ENCODE peak calls at places on chromosomes 11 and 22, in four cellular contexts. W is kidney, H is right lobe of liver, B is uterus. M is an unnamed sample.

GRCh38 chr11:118527109-118527508 is at the start of gene TTC36:
- DNase-seq in W (no peak), H (peak; percentile 94), B (no peak), M (no peak)

GRCh38 chr11:31720666-31721199 is 90.4 kb downstream of the PAX6 start:
- DNase-seq in W (no peak), H (no peak), B (no peak), M (no peak)

GRCh38 chr11:129973809-129974208 is 28.8 kb downstream of the PRDM10 start:
- DNase-seq in W (peak; percentile 87), H (no peak), B (no peak), M (peak; percentile 25)

GRCh38 chr22:29208879-29209623 is 3.4 kb downstream of the EMID1 start:
- DNase-seq in W (no peak), H (no peak), B (no peak), M (no peak)

GRCh38 chr11:69284081-69284511 is 9.9 kb upstream of the MYEOV start:
- DNase-seq in W (peak; percentile 40), H (no peak), B (no peak), M (no peak)

GRCh38 chr11:117859713-117860112 is 16.7 kb downstream of the FXYD6 start:
- DNase-seq in W (no peak), H (no peak), B (peak; percentile 12), M (no peak)

GRCh38 chr11:41895106-41895505 is 435.7 kb upstream of the LRRC4C start:
- DNase-seq in W (no peak), H (no peak), B (no peak), M (no peak)

GRCh38 chr22:49971232-49972162 is 10.9 kb downstream of the PIM3 start:
- DNase-seq in W (peak; percentile 95), H (peak; percentile 97), B (peak; percentile 88), M (peak; percentile 70)

GRCh38 chr11:134024420-134025085 is 44.3 kb upstream of the JAM3 start:
- DNase-seq in W (no peak), H (no peak), B (no peak), M (no peak)

GRCh38 chr11:124627546-124627945 is 4.9 kb downstream of the TBRG1 start:
- DNase-seq in W (no peak), H (no peak), B (no peak), M (no peak)

GRCh38 chr11:13260196-13260962 is 17.2 kb upstream of the BMAL1 start:
- DNase-seq in W (no peak), H (no peak), B (no peak), M (no peak)

GRCh38 chr11:58503361-58503856 is 4.5 kb downstream of the OR5B21 start:
- DNase-seq in W (no peak), H (no peak), B (no peak), M (no peak)

GRCh38 chr22:48393041-48393370 is 1434.7 kb downstream of the BRD1 start:
- DNase-seq in W (no peak), H (no peak), B (no peak), M (no peak)

GRCh38 chr11:122797651-122798050 is 40.6 kb upstream of the CRTAM start:
- DNase-seq in W (no peak), H (no peak), B (no peak), M (no peak)

GRCh38 chr11:120832609-120833221 is 191.2 kb upstream of the TBCEL start:
- DNase-seq in W (no peak), H (no peak), B (no peak), M (no peak)

GRCh38 chr11:61922539-61922938 is 5.2 kb upstream of the RAB3IL1 start:
- DNase-seq in W (no peak), H (no peak), B (peak; percentile 97), M (peak; percentile 89)

GRCh38 chr11:33438311-33438710 is 181.1 kb downstream of the HIPK3 start:
- DNase-seq in W (no peak), H (no peak), B (no peak), M (no peak)

GRCh38 chr11:6201486-6201885 is 2.5 kb downstream of the OR52W1 start:
- DNase-seq in W (no peak), H (no peak), B (no peak), M (no peak)

GRCh38 chr11:35304900-35305299 is 114.5 kb downstream of the SLC1A2 start:
- DNase-seq in W (no peak), H (no peak), B (no peak), M (no peak)

GRCh38 chr11:134856371-134856971 is 444.4 kb upstream of the B3GAT1 start:
- DNase-seq in W (no peak), H (no peak), B (no peak), M (no peak)

GRCh38 chr11:57131080-57131790 is 50.5 kb upstream of the LRRC55 start:
- DNase-seq in W (no peak), H (peak; percentile 73), B (peak; percentile 18), M (peak; percentile 20)

GRCh38 chr22:19871023-19871844 is 16.6 kb upstream of the GNB1L start:
- DNase-seq in W (peak; percentile 64), H (no peak), B (no peak), M (no peak)

GRCh38 chr11:3605721-3606324 is 36.0 kb downstream of the ART5 start:
- DNase-seq in W (no peak), H (no peak), B (no peak), M (no peak)

GRCh38 chr11:57373146-57373545 is 7.8 kb downstream of the PRG3 start:
- DNase-seq in W (no peak), H (no peak), B (no peak), M (peak; percentile 23)

GRCh38 chr11:20156876-20157613 is 3.2 kb downstream of the DBX1 start:
- DNase-seq in W (no peak), H (no peak), B (no peak), M (no peak)

GRCh38 chr11:69483170-69483569 is 1.7 kb downstream of the LINC01488 start:
- DNase-seq in W (peak; percentile 12), H (no peak), B (no peak), M (no peak)

GRCh38 chr11:116730568-116730967 is 42.2 kb downstream of the BUD13 start:
- DNase-seq in W (no peak), H (peak; percentile 43), B (no peak), M (no peak)

GRCh38 chr11:45771194-45771941 is 33.6 kb upstream of the SLC35C1 start:
- DNase-seq in W (peak; percentile 73), H (peak; percentile 68), B (peak; percentile 55), M (peak; percentile 67)

GRCh38 chr11:107858217-107859070 is at the start of gene SLC35F2:
- DNase-seq in W (peak; percentile 90), H (peak; percentile 48), B (no peak), M (peak; percentile 29)

GRCh38 chr11:12224537-12224893 is 114.1 kb downstream of the MICAL2 start:
- DNase-seq in W (peak; percentile 92), H (peak; percentile 60), B (peak; percentile 61), M (peak; percentile 76)

GRCh38 chr22:30287626-30288413 is 1.5 kb downstream of the CASTOR1 start:
- DNase-seq in W (peak; percentile 94), H (peak; percentile 91), B (peak; percentile 86), M (peak; percentile 88)

GRCh38 chr11:24216488-24216887 is 280.4 kb upstream of the LUZP2 start:
- DNase-seq in W (no peak), H (no peak), B (no peak), M (no peak)

GRCh38 chr11:61890536-61891330 is 612 bp downstream of the FADS3 start:
- DNase-seq in W (peak; percentile 89), H (peak; percentile 62), B (peak; percentile 69), M (peak; percentile 55)

GRCh38 chr11:64095949-64096348 is 60.2 kb downstream of the FLRT1 start:
- DNase-seq in W (no peak), H (no peak), B (no peak), M (no peak)

GRCh38 chr11:60872952-60873524 is 5.7 kb downstream of the ZP1 start:
- DNase-seq in W (no peak), H (no peak), B (peak; percentile 11), M (no peak)

GRCh38 chr22:46107753-46108563 is 42.4 kb upstream of the PPARA start:
- DNase-seq in W (no peak), H (no peak), B (peak; percentile 64), M (no peak)
- H3K27ac ChIP-seq in W (peak overlapping the region; percentile 92), H (peak overlapping the region; percentile 51), B (peak overlapping the region; percentile 87), M (peak overlapping the region; percentile 75)

GRCh38 chr11:119697445-119697844 is 31.6 kb downstream of the NECTIN1 start:
- DNase-seq in W (no peak), H (no peak), B (no peak), M (no peak)
- H3K4me1 ChIP-seq in W (peaks cover 14% of the 10 kb centered on the region), H (no peaks in the 10 kb centered on the region), B (no peaks in the 10 kb centered on the region), M (peaks cover 42% of the 10 kb centered on the region)

GRCh38 chr11:59659981-59660380 is 8.9 kb downstream of the PATL1 start:
- DNase-seq in W (no peak), H (no peak), B (no peak), M (no peak)
- H3K9me3 ChIP-seq in W (no peaks in the 10 kb centered on the region), H (no peaks in the 10 kb centered on the region), B (no peaks in the 10 kb centered on the region), M (no peaks in the 10 kb centered on the region)

DNA sequence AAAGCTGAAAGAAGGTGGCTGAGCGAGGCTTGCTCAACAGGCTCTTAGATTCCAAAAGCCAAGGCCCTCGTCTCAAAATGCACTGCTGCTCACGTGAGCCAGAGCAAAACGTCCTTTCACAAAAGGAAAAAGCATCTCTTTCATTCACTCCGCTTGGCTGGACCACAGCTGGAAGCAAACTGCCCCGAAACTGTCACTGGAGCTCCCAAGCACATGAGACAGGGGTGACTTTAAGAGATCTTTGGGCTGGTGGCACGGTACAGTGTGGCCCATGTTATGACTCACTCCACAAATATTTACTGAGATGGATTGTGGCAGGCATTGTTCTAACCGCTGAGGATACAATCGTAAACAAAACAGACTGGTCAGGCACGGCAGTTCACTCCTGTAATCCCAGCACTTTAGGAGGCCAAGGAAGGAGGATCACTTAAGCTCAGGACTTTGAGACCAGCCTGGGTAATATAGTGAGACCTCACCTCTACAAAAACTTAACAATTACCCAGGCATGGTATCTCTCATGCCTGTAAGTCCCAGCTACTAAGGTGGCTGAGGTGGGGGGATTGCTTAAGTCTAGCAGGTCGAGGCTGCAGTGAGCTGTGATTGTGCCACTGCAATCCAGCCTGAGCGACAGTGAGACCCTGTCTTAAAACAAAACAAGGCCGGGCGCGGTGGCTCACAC is 3.6 kb downstream of the PLA2G6 start:
- DNase-seq in W (peak; percentile 70), H (peak; percentile 73), B (peak; percentile 38), M (no peak)
- H3K27ac ChIP-seq in W (peak overlapping the region; percentile 67), H (peak overlapping the region; percentile 98), B (peak overlapping the region; percentile 67), M (peak overlapping the region; percentile 78)

DNA sequence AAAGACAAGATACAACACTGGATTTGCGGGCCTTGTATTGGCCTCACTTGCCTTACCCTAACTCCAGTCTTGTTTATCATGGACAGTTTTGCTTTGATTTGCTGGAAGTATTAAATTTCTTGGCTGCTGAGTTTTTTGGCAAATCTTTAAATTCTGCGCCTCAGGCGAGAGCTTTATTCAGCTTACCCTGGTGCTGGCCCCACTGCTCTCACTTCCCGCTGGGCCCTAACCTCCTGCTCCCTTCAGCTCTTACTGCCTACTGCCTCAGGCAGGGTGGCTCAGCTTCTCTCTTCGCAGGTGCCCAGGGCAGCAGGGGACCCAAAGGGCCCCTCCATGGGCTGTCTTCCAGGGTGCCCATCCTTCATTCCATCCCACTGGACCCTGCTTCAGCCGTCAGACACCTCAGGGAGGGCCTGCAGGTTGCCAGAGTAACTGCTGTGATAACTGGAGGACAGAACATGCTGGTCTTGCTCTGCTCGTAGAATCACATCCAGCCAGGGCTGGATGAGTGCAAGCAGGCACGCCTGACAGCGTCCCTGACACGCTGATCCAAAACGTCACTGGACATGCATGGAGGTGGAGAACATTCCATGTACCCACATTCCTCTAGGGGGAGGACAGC is 45.7 kb upstream of the TUB start:
- DNase-seq in W (no peak), H (no peak), B (no peak), M (peak; percentile 33)
- H3K4me1 ChIP-seq in W (peaks cover 3% of the 10 kb centered on the region), H (no peaks in the 10 kb centered on the region), B (no peaks in the 10 kb centered on the region), M (peaks cover 30% of the 10 kb centered on the region)

GRCh38 chr22:31288496-31289235 is 3.6 kb downstream of the PIK3IP1 start:
- DNase-seq in W (no peak), H (peak; percentile 23), B (no peak), M (no peak)
- H3K9me3 ChIP-seq in W (no peaks in the 10 kb centered on the region), H (no peaks in the 10 kb centered on the region), B (no peaks in the 10 kb centered on the region), M (no peaks in the 10 kb centered on the region)

M was measured in heart right ventricle.